ENCODE peak calls at places on chromosomes 12 and 14, in eight cellular contexts. One of them, this sample, is unnamed.

GRCh38 chr14:76376878-76377523 is 1.1 kb downstream of the ESRRB start:
- DNase-seq in testis: no peak
- DNase-seq in cardiac muscle cell: peak; percentile 32
- DNase-seq in RWPE1: no peak
- DNase-seq in Peyer's patch: no peak
- DNase-seq in heart left ventricle: no peak
- DNase-seq in osteoblast: no peak
- DNase-seq in cardiac fibroblast: no peak
- DNase-seq in this sample: no peak

GRCh38 chr14:70188292-70188607 is 501 bp downstream of the SLC8A3 start:
- DNase-seq in Peyer's patch: no peak
- DNase-seq in RWPE1: peak; percentile 36
- DNase-seq in cardiac muscle cell: peak; percentile 28
- DNase-seq in osteoblast: peak; percentile 88
- DNase-seq in cardiac fibroblast: no peak
- DNase-seq in heart left ventricle: no peak
- DNase-seq in testis: no peak
- DNase-seq in this sample: no peak

GRCh38 chr12:47838286-47838931 is 18.7 kb upstream of the HDAC7 start:
- DNase-seq in Peyer's patch: no peak
- DNase-seq in RWPE1: no peak
- DNase-seq in osteoblast: peak; percentile 91
- DNase-seq in heart left ventricle: no peak
- DNase-seq in cardiac muscle cell: peak; percentile 47
- DNase-seq in cardiac fibroblast: peak; percentile 60
- DNase-seq in testis: no peak
- DNase-seq in this sample: peak; percentile 43

GRCh38 chr12:63292476-63293228 is 141.7 kb upstream of the AVPR1A start:
- DNase-seq in osteoblast: no peak
- DNase-seq in cardiac fibroblast: no peak
- DNase-seq in Peyer's patch: no peak
- DNase-seq in testis: no peak
- DNase-seq in heart left ventricle: no peak
- DNase-seq in RWPE1: no peak
- DNase-seq in cardiac muscle cell: no peak
- DNase-seq in this sample: no peak

GRCh38 chr14:74945852-74946658 is 9.3 kb downstream of the PGF start:
- DNase-seq in Peyer's patch: peak; percentile 89
- DNase-seq in heart left ventricle: peak; percentile 75
- DNase-seq in cardiac muscle cell: peak; percentile 82
- DNase-seq in osteoblast: peak; percentile 98
- DNase-seq in testis: peak; percentile 78
- DNase-seq in cardiac fibroblast: peak; percentile 75
- DNase-seq in RWPE1: peak; percentile 72
- DNase-seq in this sample: peak; percentile 91

GRCh38 chr14:99803803-99804202 is 10.6 kb downstream of the EML1 start:
- DNase-seq in testis: no peak
- DNase-seq in Peyer's patch: no peak
- DNase-seq in heart left ventricle: no peak
- DNase-seq in cardiac muscle cell: no peak
- DNase-seq in osteoblast: no peak
- DNase-seq in RWPE1: no peak
- DNase-seq in cardiac fibroblast: no peak
- DNase-seq in this sample: no peak

GRCh38 chr12:123037791-123038190 is 57.3 kb downstream of the ARL6IP4 start:
- DNase-seq in osteoblast: no peak
- DNase-seq in testis: no peak
- DNase-seq in cardiac muscle cell: no peak
- DNase-seq in heart left ventricle: no peak
- DNase-seq in Peyer's patch: no peak
- DNase-seq in cardiac fibroblast: no peak
- DNase-seq in RWPE1: no peak
- DNase-seq in this sample: no peak

GRCh38 chr12:120991965-120992364 is 13.6 kb downstream of the HNF1A start:
- DNase-seq in cardiac fibroblast: no peak
- DNase-seq in RWPE1: no peak
- DNase-seq in testis: no peak
- DNase-seq in heart left ventricle: no peak
- DNase-seq in Peyer's patch: no peak
- DNase-seq in osteoblast: no peak
- DNase-seq in cardiac muscle cell: no peak
- DNase-seq in this sample: no peak

GRCh38 chr12:12070149-12070548 is 590 bp upstream of the BCL2L14 start:
- DNase-seq in cardiac fibroblast: no peak
- DNase-seq in testis: no peak
- DNase-seq in cardiac muscle cell: no peak
- DNase-seq in Peyer's patch: no peak
- DNase-seq in osteoblast: no peak
- DNase-seq in heart left ventricle: no peak
- DNase-seq in RWPE1: no peak
- DNase-seq in this sample: no peak

GRCh38 chr14:99425272-99425681 is 55.4 kb downstream of the SETD3 start:
- DNase-seq in RWPE1: no peak
- DNase-seq in cardiac fibroblast: no peak
- DNase-seq in Peyer's patch: no peak
- DNase-seq in heart left ventricle: no peak
- DNase-seq in testis: no peak
- DNase-seq in osteoblast: peak; percentile 58
- DNase-seq in cardiac muscle cell: no peak
- DNase-seq in this sample: no peak

GRCh38 chr12:27869567-27869966 is 89.5 kb upstream of the MANSC4 start:
- DNase-seq in testis: no peak
- DNase-seq in osteoblast: no peak
- DNase-seq in cardiac fibroblast: no peak
- DNase-seq in heart left ventricle: peak; percentile 74
- DNase-seq in RWPE1: no peak
- DNase-seq in Peyer's patch: no peak
- DNase-seq in cardiac muscle cell: no peak
- DNase-seq in this sample: no peak

GRCh38 chr14:81517798-81518398 is 15.8 kb downstream of the SEL1L start:
- DNase-seq in osteoblast: no peak
- DNase-seq in heart left ventricle: peak; percentile 55
- DNase-seq in Peyer's patch: peak; percentile 53
- DNase-seq in cardiac muscle cell: no peak
- DNase-seq in cardiac fibroblast: peak; percentile 83
- DNase-seq in testis: peak; percentile 69
- DNase-seq in RWPE1: no peak
- DNase-seq in this sample: no peak

GRCh38 chr12:52655251-52655650 is 3.2 kb upstream of the KRT2 start:
- DNase-seq in cardiac fibroblast: no peak
- DNase-seq in cardiac muscle cell: no peak
- DNase-seq in testis: no peak
- DNase-seq in RWPE1: peak; percentile 17
- DNase-seq in heart left ventricle: no peak
- DNase-seq in osteoblast: no peak
- DNase-seq in Peyer's patch: no peak
- DNase-seq in this sample: no peak

GRCh38 chr12:131943389-131943788 is 6.4 kb upstream of the EP400 start:
- DNase-seq in osteoblast: peak; percentile 76
- DNase-seq in Peyer's patch: peak; percentile 31
- DNase-seq in RWPE1: no peak
- DNase-seq in cardiac fibroblast: no peak
- DNase-seq in cardiac muscle cell: no peak
- DNase-seq in heart left ventricle: peak; percentile 4
- DNase-seq in testis: no peak
- DNase-seq in this sample: no peak

GRCh38 chr12:80551897-80552296 is 107.9 kb downstream of the PTPRQ start:
- DNase-seq in cardiac muscle cell: no peak
- DNase-seq in Peyer's patch: no peak
- DNase-seq in heart left ventricle: no peak
- DNase-seq in cardiac fibroblast: peak; percentile 97
- DNase-seq in testis: no peak
- DNase-seq in RWPE1: peak; percentile 74
- DNase-seq in osteoblast: no peak
- DNase-seq in this sample: no peak

GRCh38 chr12:93403988-93404803 is 26.5 kb downstream of the NUDT4 start:
- DNase-seq in RWPE1: no peak
- DNase-seq in cardiac fibroblast: no peak
- DNase-seq in cardiac muscle cell: no peak
- DNase-seq in osteoblast: no peak
- DNase-seq in Peyer's patch: no peak
- DNase-seq in heart left ventricle: no peak
- DNase-seq in testis: no peak
- DNase-seq in this sample: no peak

GRCh38 chr14:22106700-22107697 is 433.4 kb upstream of the OR4E1 start:
- DNase-seq in testis: no peak
- DNase-seq in Peyer's patch: no peak
- DNase-seq in osteoblast: no peak
- DNase-seq in cardiac muscle cell: no peak
- DNase-seq in RWPE1: peak; percentile 9
- DNase-seq in heart left ventricle: no peak
- DNase-seq in cardiac fibroblast: no peak
- DNase-seq in this sample: no peak

GRCh38 chr12:89544730-89545184 is 18.9 kb upstream of the POC1B start:
- DNase-seq in heart left ventricle: peak; percentile 83
- DNase-seq in osteoblast: peak; percentile 37
- DNase-seq in cardiac fibroblast: peak; percentile 43
- DNase-seq in cardiac muscle cell: peak; percentile 52
- DNase-seq in Peyer's patch: peak; percentile 52
- DNase-seq in RWPE1: no peak
- DNase-seq in testis: peak; percentile 47
- DNase-seq in this sample: no peak

DNA sequence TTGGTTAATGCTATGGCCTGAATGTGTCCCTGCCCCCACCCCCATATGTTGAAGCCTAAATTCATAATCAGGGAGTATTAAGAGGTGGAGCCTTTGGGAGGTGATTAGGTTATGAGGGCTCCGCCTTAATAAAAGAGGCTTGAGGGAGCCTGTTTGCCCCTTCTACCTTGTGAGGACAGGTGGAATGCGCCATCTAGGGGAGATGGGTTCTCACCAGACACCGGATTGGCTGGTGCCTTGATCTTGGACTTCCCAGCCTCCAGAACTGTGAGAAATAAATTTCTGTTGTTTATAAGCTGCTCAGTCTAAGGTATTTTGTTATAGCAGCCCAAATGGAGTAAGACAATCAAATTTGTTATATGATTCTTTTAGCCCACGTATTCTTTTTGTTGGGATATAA is 148.3 kb downstream of the PTCSC3 start:
- DNase-seq in RWPE1: no peak
- DNase-seq in heart left ventricle: no peak
- DNase-seq in cardiac fibroblast: no peak
- DNase-seq in Peyer's patch: no peak
- DNase-seq in testis: no peak
- DNase-seq in cardiac muscle cell: no peak
- DNase-seq in osteoblast: no peak
- DNase-seq in this sample: no peak
- TF ChIP-seq CTCF in RWPE1: no peak
- TF ChIP-seq CTCF in heart left ventricle: no peak
- TF ChIP-seq CTCF in cardiac fibroblast: no peak
- TF ChIP-seq CTCF in Peyer's patch: no peak
- TF ChIP-seq CTCF in testis: no peak
- TF ChIP-seq CTCF in cardiac muscle cell: no peak
- TF ChIP-seq CTCF in osteoblast: no peak
- TF ChIP-seq CTCF in this sample: no peak

DNA sequence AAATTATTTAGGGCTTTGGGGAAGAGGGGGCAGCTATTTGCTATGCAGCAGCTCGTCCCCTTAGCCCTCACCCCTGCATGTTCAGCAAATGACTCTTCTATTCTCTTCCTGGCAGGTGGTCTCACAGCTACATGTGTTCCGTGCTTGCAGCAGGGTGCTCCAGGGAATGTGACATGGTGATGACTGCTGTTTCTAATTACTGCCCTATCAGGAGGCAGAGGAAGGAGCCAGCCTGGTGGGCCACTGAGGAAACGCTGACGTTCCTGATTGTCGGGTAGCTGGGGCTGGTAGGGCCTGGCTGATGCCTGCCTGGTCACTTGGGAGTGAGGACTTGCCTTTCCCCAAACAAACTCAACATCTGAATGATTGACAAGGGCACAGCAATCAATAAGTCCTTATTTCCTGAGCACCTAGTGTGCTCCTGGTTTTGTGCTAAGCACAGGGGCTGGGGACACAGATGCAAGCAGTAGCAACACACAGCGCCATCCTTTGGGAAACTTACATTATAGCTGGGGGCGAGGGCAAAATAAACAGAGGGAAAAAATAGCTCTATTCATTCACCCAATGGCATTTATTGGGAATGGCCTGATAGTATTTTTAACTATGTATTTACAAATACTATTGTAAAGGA is 377.8 kb downstream of the FUT8 start:
- DNase-seq in heart left ventricle: no peak
- DNase-seq in cardiac fibroblast: no peak
- DNase-seq in osteoblast: no peak
- DNase-seq in Peyer's patch: no peak
- DNase-seq in cardiac muscle cell: peak; percentile 28
- DNase-seq in RWPE1: no peak
- DNase-seq in testis: no peak
- DNase-seq in this sample: no peak
- TF ChIP-seq CTCF in heart left ventricle: no peak
- TF ChIP-seq CTCF in cardiac fibroblast: no peak
- TF ChIP-seq CTCF in osteoblast: no peak
- TF ChIP-seq CTCF in Peyer's patch: no peak
- TF ChIP-seq CTCF in cardiac muscle cell: no peak
- TF ChIP-seq CTCF in RWPE1: no peak
- TF ChIP-seq CTCF in testis: no peak
- TF ChIP-seq CTCF in this sample: no peak

GRCh38 chr12:112421363-112421762 is 2.6 kb downstream of the PTPN11 start:
- DNase-seq in Peyer's patch: no peak
- DNase-seq in osteoblast: no peak
- DNase-seq in RWPE1: no peak
- DNase-seq in testis: no peak
- DNase-seq in cardiac muscle cell: no peak
- DNase-seq in cardiac fibroblast: no peak
- DNase-seq in heart left ventricle: no peak
- DNase-seq in this sample: no peak

GRCh38 chr12:112419269-112420133 is 754 bp downstream of the PTPN11 start:
- DNase-seq in cardiac fibroblast: peak; percentile 91
- DNase-seq in osteoblast: peak; percentile 92
- DNase-seq in heart left ventricle: peak; percentile 76
- DNase-seq in testis: peak; percentile 42
- DNase-seq in cardiac muscle cell: peak; percentile 79
- DNase-seq in RWPE1: peak; percentile 86
- DNase-seq in Peyer's patch: peak; percentile 76
- DNase-seq in this sample: peak; percentile 64

GRCh38 chr12:112418248-112418595 is 525 bp upstream of the PTPN11 start:
- DNase-seq in Peyer's patch: no peak
- DNase-seq in cardiac muscle cell: no peak
- DNase-seq in RWPE1: no peak
- DNase-seq in osteoblast: no peak
- DNase-seq in heart left ventricle: no peak
- DNase-seq in cardiac fibroblast: no peak
- DNase-seq in testis: peak; percentile 20
- DNase-seq in this sample: peak; percentile 7

GRCh38 chr12:112420740-112421139 is 2.0 kb downstream of the PTPN11 start:
- DNase-seq in RWPE1: no peak
- DNase-seq in cardiac fibroblast: no peak
- DNase-seq in testis: no peak
- DNase-seq in osteoblast: peak; percentile 2
- DNase-seq in Peyer's patch: no peak
- DNase-seq in cardiac muscle cell: no peak
- DNase-seq in heart left ventricle: no peak
- DNase-seq in this sample: no peak

GRCh38 chr12:112418596-112419268 is at the start of gene PTPN11:
- DNase-seq in Peyer's patch: peak; percentile 94
- DNase-seq in cardiac muscle cell: peak; percentile 88
- DNase-seq in cardiac fibroblast: peak; percentile 81
- DNase-seq in RWPE1: peak; percentile 73
- DNase-seq in testis: peak; percentile 91
- DNase-seq in heart left ventricle: peak; percentile 87
- DNase-seq in osteoblast: peak; percentile 97
- DNase-seq in this sample: peak; percentile 95
- TF ChIP-seq CTCF in Peyer's patch: peak; percentile 34
- TF ChIP-seq CTCF in cardiac muscle cell: peak; percentile 32
- TF ChIP-seq CTCF in cardiac fibroblast: no peak
- TF ChIP-seq CTCF in RWPE1: peak; percentile 61
- TF ChIP-seq CTCF in testis: peak; percentile 21
- TF ChIP-seq CTCF in heart left ventricle: peak; percentile 30
- TF ChIP-seq CTCF in osteoblast: peak; percentile 27
- TF ChIP-seq CTCF in this sample: peak; percentile 82

GRCh38 chr14:95464524-95464923 is 51.9 kb downstream of the SYNE3 start:
- DNase-seq in cardiac fibroblast: no peak
- DNase-seq in heart left ventricle: no peak
- DNase-seq in cardiac muscle cell: no peak
- DNase-seq in Peyer's patch: no peak
- DNase-seq in testis: no peak
- DNase-seq in RWPE1: no peak
- DNase-seq in osteoblast: peak; percentile 30
- DNase-seq in this sample: no peak
- TF ChIP-seq CTCF in cardiac fibroblast: no peak
- TF ChIP-seq CTCF in heart left ventricle: no peak
- TF ChIP-seq CTCF in cardiac muscle cell: no peak
- TF ChIP-seq CTCF in Peyer's patch: no peak
- TF ChIP-seq CTCF in testis: no peak
- TF ChIP-seq CTCF in RWPE1: no peak
- TF ChIP-seq CTCF in osteoblast: no peak
- TF ChIP-seq CTCF in this sample: no peak